ENCODE peak calls at places on chromosome 21, in five cellular contexts. One of them, this sample, is unnamed.

GRCh38 chr21:14273736-14274538 is 58.0 kb downstream of the RBM11 start:
- DNase-seq in astrocyte of the spinal cord: no peak
- DNase-seq in tibial nerve: no peak
- DNase-seq in body of pancreas: peak; percentile 91
- DNase-seq in WTC11: peak; percentile 65
- DNase-seq in this sample: peak; percentile 96

GRCh38 chr21:28215214-28215954 is 777.3 kb downstream of the LTN1 start:
- DNase-seq in WTC11: no peak
- DNase-seq in body of pancreas: no peak
- DNase-seq in astrocyte of the spinal cord: no peak
- DNase-seq in tibial nerve: no peak
- DNase-seq in this sample: no peak

GRCh38 chr21:37700641-37701202 is 215.5 kb downstream of the KCNJ6 start:
- DNase-seq in body of pancreas: peak; percentile 67
- DNase-seq in WTC11: peak; percentile 46
- DNase-seq in tibial nerve: no peak
- DNase-seq in astrocyte of the spinal cord: peak; percentile 75
- DNase-seq in this sample: no peak

GRCh38 chr21:44455524-44456206 is 355 bp downstream of the LRRC3 start:
- DNase-seq in body of pancreas: peak; percentile 68
- DNase-seq in WTC11: peak; percentile 43
- DNase-seq in tibial nerve: no peak
- DNase-seq in astrocyte of the spinal cord: peak; percentile 2
- DNase-seq in this sample: peak; percentile 82

GRCh38 chr21:46285206-46285661 is at the start of gene MCM3AP:
- DNase-seq in body of pancreas: no peak
- DNase-seq in tibial nerve: no peak
- DNase-seq in astrocyte of the spinal cord: no peak
- DNase-seq in WTC11: no peak
- DNase-seq in this sample: no peak

GRCh38 chr21:43590220-43590619 is 69.1 kb downstream of the HSF2BP start:
- DNase-seq in astrocyte of the spinal cord: peak; percentile 38
- DNase-seq in WTC11: no peak
- DNase-seq in body of pancreas: no peak
- DNase-seq in tibial nerve: no peak
- DNase-seq in this sample: no peak

GRCh38 chr21:37758997-37759396 is 157.3 kb downstream of the KCNJ6 start:
- DNase-seq in body of pancreas: peak; percentile 42
- DNase-seq in tibial nerve: no peak
- DNase-seq in astrocyte of the spinal cord: peak; percentile 50
- DNase-seq in WTC11: peak; percentile 79
- DNase-seq in this sample: peak; percentile 58

GRCh38 chr21:36554411-36555157 is 74.7 kb upstream of the CLDN14 start:
- DNase-seq in astrocyte of the spinal cord: no peak
- DNase-seq in WTC11: no peak
- DNase-seq in body of pancreas: no peak
- DNase-seq in tibial nerve: no peak
- DNase-seq in this sample: no peak

GRCh38 chr21:31564439-31564838 is 95.1 kb upstream of the SOD1 start:
- DNase-seq in body of pancreas: no peak
- DNase-seq in astrocyte of the spinal cord: no peak
- DNase-seq in tibial nerve: no peak
- DNase-seq in WTC11: no peak
- DNase-seq in this sample: no peak

GRCh38 chr21:31180256-31181088 is 142.2 kb upstream of the KRTAP19-8 start:
- DNase-seq in tibial nerve: no peak
- DNase-seq in astrocyte of the spinal cord: peak; percentile 55
- DNase-seq in WTC11: no peak
- DNase-seq in body of pancreas: no peak
- DNase-seq in this sample: no peak

GRCh38 chr21:16568661-16569060 is 838.9 kb downstream of the USP25 start:
- DNase-seq in body of pancreas: no peak
- DNase-seq in tibial nerve: no peak
- DNase-seq in astrocyte of the spinal cord: no peak
- DNase-seq in WTC11: no peak
- DNase-seq in this sample: no peak

GRCh38 chr21:46399686-46400085 is 59.0 kb upstream of the DIP2A start:
- DNase-seq in WTC11: no peak
- DNase-seq in body of pancreas: no peak
- DNase-seq in tibial nerve: no peak
- DNase-seq in astrocyte of the spinal cord: no peak
- DNase-seq in this sample: peak; percentile 13

GRCh38 chr21:46168238-46168637 is 12.9 kb upstream of the FTCD start:
- DNase-seq in astrocyte of the spinal cord: no peak
- DNase-seq in tibial nerve: no peak
- DNase-seq in WTC11: no peak
- DNase-seq in body of pancreas: peak; percentile 2
- DNase-seq in this sample: no peak

GRCh38 chr21:45037986-45038385 is 36.4 kb upstream of the ADARB1 start:
- DNase-seq in tibial nerve: no peak
- DNase-seq in astrocyte of the spinal cord: no peak
- DNase-seq in WTC11: no peak
- DNase-seq in body of pancreas: no peak
- DNase-seq in this sample: no peak

GRCh38 chr21:36664678-36665022 is 34.3 kb upstream of the SIM2 start:
- DNase-seq in WTC11: no peak
- DNase-seq in astrocyte of the spinal cord: no peak
- DNase-seq in body of pancreas: no peak
- DNase-seq in tibial nerve: no peak
- DNase-seq in this sample: no peak

GRCh38 chr21:46152939-46153258 is 2.5 kb downstream of the FTCD start:
- DNase-seq in tibial nerve: no peak
- DNase-seq in astrocyte of the spinal cord: no peak
- DNase-seq in WTC11: no peak
- DNase-seq in body of pancreas: no peak
- DNase-seq in this sample: peak; percentile 69

GRCh38 chr21:23743821-23744220 is 1863.5 kb downstream of the MRPL39 start:
- DNase-seq in tibial nerve: no peak
- DNase-seq in astrocyte of the spinal cord: no peak
- DNase-seq in body of pancreas: no peak
- DNase-seq in WTC11: no peak
- DNase-seq in this sample: no peak

GRCh38 chr21:45874716-45875415 is 106.7 kb upstream of the COL6A1 start:
- DNase-seq in astrocyte of the spinal cord: peak; percentile 98
- DNase-seq in body of pancreas: peak; percentile 26
- DNase-seq in tibial nerve: no peak
- DNase-seq in WTC11: no peak
- DNase-seq in this sample: peak; percentile 13

GRCh38 chr21:29299046-29299905 is 554 bp downstream of the BACH1 start:
- DNase-seq in body of pancreas: peak; percentile 73
- DNase-seq in WTC11: peak; percentile 50
- DNase-seq in tibial nerve: peak; percentile 26
- DNase-seq in astrocyte of the spinal cord: peak; percentile 60
- DNase-seq in this sample: peak; percentile 80

GRCh38 chr21:18294100-18294499 is 49.5 kb downstream of the CHODL start:
- DNase-seq in astrocyte of the spinal cord: no peak
- DNase-seq in WTC11: no peak
- DNase-seq in tibial nerve: no peak
- DNase-seq in body of pancreas: no peak
- DNase-seq in this sample: no peak

GRCh38 chr21:43787180-43787533 is 2.2 kb upstream of the RRP1 start:
- DNase-seq in astrocyte of the spinal cord: no peak
- DNase-seq in WTC11: no peak
- DNase-seq in tibial nerve: no peak
- DNase-seq in body of pancreas: no peak
- DNase-seq in this sample: no peak

GRCh38 chr21:36344931-36345330 is 24.9 kb downstream of the MORC3 start:
- DNase-seq in WTC11: no peak
- DNase-seq in tibial nerve: no peak
- DNase-seq in astrocyte of the spinal cord: no peak
- DNase-seq in body of pancreas: no peak
- DNase-seq in this sample: no peak

GRCh38 chr21:17798796-17799195 is 20.4 kb downstream of the C21orf91 start:
- DNase-seq in body of pancreas: no peak
- DNase-seq in astrocyte of the spinal cord: no peak
- DNase-seq in WTC11: no peak
- DNase-seq in tibial nerve: no peak
- DNase-seq in this sample: no peak

GRCh38 chr21:14259669-14260458 is 43.9 kb downstream of the RBM11 start:
- DNase-seq in tibial nerve: no peak
- DNase-seq in body of pancreas: no peak
- DNase-seq in WTC11: no peak
- DNase-seq in astrocyte of the spinal cord: peak; percentile 38
- DNase-seq in this sample: no peak

GRCh38 chr21:22223385-22223784 is 1225.2 kb downstream of the NCAM2 start:
- DNase-seq in tibial nerve: no peak
- DNase-seq in astrocyte of the spinal cord: no peak
- DNase-seq in body of pancreas: no peak
- DNase-seq in WTC11: no peak
- DNase-seq in this sample: no peak

GRCh38 chr21:42858185-42858847 is 21.0 kb downstream of the WDR4 start:
- DNase-seq in WTC11: no peak
- DNase-seq in body of pancreas: no peak
- DNase-seq in tibial nerve: no peak
- DNase-seq in astrocyte of the spinal cord: no peak
- DNase-seq in this sample: no peak

GRCh38 chr21:43361127-43361492 is 65.8 kb downstream of the SIK1 start:
- DNase-seq in tibial nerve: no peak
- DNase-seq in astrocyte of the spinal cord: no peak
- DNase-seq in body of pancreas: no peak
- DNase-seq in WTC11: no peak
- DNase-seq in this sample: peak; percentile 29

GRCh38 chr21:30839304-30839703 is 9.7 kb upstream of the KRTAP7-1 start:
- DNase-seq in astrocyte of the spinal cord: no peak
- DNase-seq in WTC11: peak; percentile 73
- DNase-seq in tibial nerve: no peak
- DNase-seq in body of pancreas: peak; percentile 65
- DNase-seq in this sample: peak; percentile 47

GRCh38 chr21:44259082-44259705 is 2.5 kb downstream of the DNMT3L start:
- DNase-seq in WTC11: no peak
- DNase-seq in tibial nerve: no peak
- DNase-seq in body of pancreas: no peak
- DNase-seq in astrocyte of the spinal cord: no peak
- DNase-seq in this sample: no peak

GRCh38 chr21:17610862-17611261 is 1.8 kb downstream of the BTG3 start:
- DNase-seq in astrocyte of the spinal cord: no peak
- DNase-seq in tibial nerve: no peak
- DNase-seq in WTC11: no peak
- DNase-seq in body of pancreas: peak; percentile 33
- DNase-seq in this sample: no peak

GRCh38 chr21:44970766-44971671 is 31.2 kb downstream of the SLX9 start:
- DNase-seq in WTC11: no peak
- DNase-seq in astrocyte of the spinal cord: no peak
- DNase-seq in body of pancreas: no peak
- DNase-seq in tibial nerve: no peak
- DNase-seq in this sample: no peak

GRCh38 chr21:44537930-44538911 is 1.8 kb downstream of the KRTAP10-1 start:
- DNase-seq in tibial nerve: no peak
- DNase-seq in WTC11: no peak
- DNase-seq in astrocyte of the spinal cord: no peak
- DNase-seq in body of pancreas: no peak
- DNase-seq in this sample: peak; percentile 43

GRCh38 chr21:44295646-44296045 is 4.2 kb upstream of the PFKL start:
- DNase-seq in astrocyte of the spinal cord: no peak
- DNase-seq in tibial nerve: no peak
- DNase-seq in WTC11: no peak
- DNase-seq in body of pancreas: no peak
- DNase-seq in this sample: no peak

GRCh38 chr21:41582866-41583265 is 74.9 kb upstream of the TMPRSS2 start:
- DNase-seq in tibial nerve: no peak
- DNase-seq in body of pancreas: no peak
- DNase-seq in WTC11: no peak
- DNase-seq in astrocyte of the spinal cord: no peak
- DNase-seq in this sample: no peak

GRCh38 chr21:41580758-41581554 is 73.0 kb upstream of the TMPRSS2 start:
- DNase-seq in WTC11: no peak
- DNase-seq in astrocyte of the spinal cord: no peak
- DNase-seq in tibial nerve: no peak
- DNase-seq in body of pancreas: no peak
- DNase-seq in this sample: no peak

GRCh38 chr21:41582298-41582840 is 74.4 kb upstream of the TMPRSS2 start:
- DNase-seq in tibial nerve: no peak
- DNase-seq in astrocyte of the spinal cord: no peak
- DNase-seq in body of pancreas: no peak
- DNase-seq in WTC11: no peak
- DNase-seq in this sample: no peak

GRCh38 chr21:41583274-41583790 is 75.4 kb upstream of the TMPRSS2 start:
- DNase-seq in body of pancreas: peak; percentile 86
- DNase-seq in tibial nerve: no peak
- DNase-seq in WTC11: no peak
- DNase-seq in astrocyte of the spinal cord: peak; percentile 13
- DNase-seq in this sample: peak; percentile 91

GRCh38 chr21:41581592-41582228 is 73.8 kb upstream of the TMPRSS2 start:
- DNase-seq in tibial nerve: no peak
- DNase-seq in body of pancreas: no peak
- DNase-seq in astrocyte of the spinal cord: no peak
- DNase-seq in WTC11: no peak
- DNase-seq in this sample: no peak
- TF ChIP-seq CTCF in tibial nerve: no peak
- TF ChIP-seq CTCF in body of pancreas: no peak
- TF ChIP-seq CTCF in astrocyte of the spinal cord: no peak
- TF ChIP-seq CTCF in WTC11: no peak
- TF ChIP-seq CTCF in this sample: no peak

DNA sequence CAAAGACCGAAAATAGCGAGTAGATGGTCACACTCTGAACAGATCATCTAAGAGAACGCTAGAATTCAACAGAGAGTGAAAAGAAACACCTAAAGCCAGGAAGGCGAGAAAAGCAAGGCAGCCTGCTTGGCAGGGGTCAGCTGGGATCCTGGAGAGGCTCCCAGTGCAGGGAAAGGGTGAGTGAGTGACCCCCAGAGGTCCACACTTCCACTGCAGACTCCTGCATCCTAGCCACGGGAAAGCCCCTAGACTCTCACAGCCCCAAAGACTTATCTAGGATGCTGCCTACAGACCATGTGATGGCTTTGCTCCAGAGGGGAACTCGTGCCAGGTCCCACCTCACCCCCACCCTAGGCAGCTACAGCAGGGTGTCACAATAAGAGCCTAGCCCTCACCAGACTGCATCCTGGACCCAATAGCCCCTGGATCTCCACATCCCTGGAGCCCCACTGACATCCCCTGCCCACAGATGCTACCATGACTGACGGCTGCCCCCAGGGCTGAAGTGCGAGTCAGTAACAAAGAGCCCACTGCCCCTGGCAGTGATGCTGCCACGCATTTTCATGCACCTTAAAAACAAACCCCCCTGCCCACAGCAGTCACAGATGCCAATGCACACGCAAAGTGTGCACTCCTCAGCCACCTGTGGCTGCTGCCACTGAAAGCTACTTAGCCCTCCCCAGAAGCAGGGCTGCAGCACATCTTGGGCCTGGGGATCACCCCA is 62.2 kb downstream of the PSMG1 start:
- DNase-seq in tibial nerve: no peak
- DNase-seq in WTC11: peak; percentile 29
- DNase-seq in astrocyte of the spinal cord: no peak
- DNase-seq in body of pancreas: no peak
- DNase-seq in this sample: no peak
- TF ChIP-seq CTCF in tibial nerve: no peak
- TF ChIP-seq CTCF in WTC11: no peak
- TF ChIP-seq CTCF in astrocyte of the spinal cord: no peak
- TF ChIP-seq CTCF in body of pancreas: no peak
- TF ChIP-seq CTCF in this sample: no peak

GRCh38 chr21:21210552-21210951 is 212.3 kb downstream of the NCAM2 start:
- DNase-seq in tibial nerve: no peak
- DNase-seq in astrocyte of the spinal cord: no peak
- DNase-seq in body of pancreas: no peak
- DNase-seq in WTC11: no peak
- DNase-seq in this sample: no peak
- TF ChIP-seq CTCF in tibial nerve: no peak
- TF ChIP-seq CTCF in astrocyte of the spinal cord: no peak
- TF ChIP-seq CTCF in body of pancreas: no peak
- TF ChIP-seq CTCF in WTC11: no peak
- TF ChIP-seq CTCF in this sample: no peak

GRCh38 chr21:34722684-34723300 is 54.0 kb downstream of the CLIC6 start:
- DNase-seq in tibial nerve: no peak
- DNase-seq in astrocyte of the spinal cord: no peak
- DNase-seq in body of pancreas: no peak
- DNase-seq in WTC11: peak; percentile 76
- DNase-seq in this sample: no peak
- TF ChIP-seq CTCF in tibial nerve: no peak
- TF ChIP-seq CTCF in astrocyte of the spinal cord: peak; percentile 53
- TF ChIP-seq CTCF in body of pancreas: peak; percentile 37
- TF ChIP-seq CTCF in WTC11: peak; percentile 91
- TF ChIP-seq CTCF in this sample: peak; percentile 35